ENCODE peak calls at places on chromosomes 7 and 10, in nine cellular contexts. J is HT-29; E is adrenal gland; F is fibroblast of gingiva; X is GM13977; P is COR-L47; Q is AG04450; K is stimulated activated CD4-positive, alpha-beta T cell treated with anti-CD3 and anti-CD28 coated beads, TNF-alpha, amount 100 ng/mL, for 1 hour; U is activated T-helper 1 cell treated with Interleukin-2 at 50 U/mL for 16 hours. V is an unnamed sample.

GRCh38 chr10:126171555-126171954 is 216.7 kb downstream of the ADAM12 start:
- DNase-seq in J (no peak), E (no peak), F (peak), X (no peak), P (no peak), Q (no peak), K (no peak), U (no peak), V (peak)

GRCh38 chr7:158028971-158029370 is 558.7 kb downstream of the PTPRN2 start:
- DNase-seq in J (no peak), E (no peak), F (no peak), X (no peak), P (no peak), Q (no peak), K (no peak), U (no peak), V (no peak)

GRCh38 chr7:44538093-44538797 is 2.9 kb downstream of the NPC1L1 start:
- DNase-seq in J (no peak), E (no peak), F (no peak), X (peak), P (no peak), Q (no peak), K (no peak), U (no peak), V (no peak)

GRCh38 chr10:126674741-126675515 is 4.4 kb upstream of the C10orf90 start:
- DNase-seq in J (no peak), E (no peak), F (no peak), X (no peak), P (no peak), Q (no peak), K (no peak), U (no peak), V (no peak)

GRCh38 chr7:2159176-2159520 is 73.6 kb downstream of the MAD1L1 start:
- DNase-seq in J (no peak), E (no peak), F (no peak), X (no peak), P (no peak), Q (no peak), K (no peak), U (no peak), V (no peak)

GRCh38 chr7:29485376-29486190 is 78.1 kb upstream of the PRR15 start:
- DNase-seq in J (no peak), E (no peak), F (no peak), X (no peak), P (peak), Q (no peak), K (no peak), U (no peak), V (no peak)

GRCh38 chr7:30750574-30751256 is 1.2 kb upstream of the INMT start:
- DNase-seq in J (no peak), E (peak), F (peak), X (no peak), P (no peak), Q (peak), K (no peak), U (no peak), V (peak)

GRCh38 chr7:112226701-112227276 is 20.3 kb downstream of the ZNF277 start:
- DNase-seq in J (no peak), E (no peak), F (no peak), X (no peak), P (no peak), Q (no peak), K (no peak), U (no peak), V (no peak)

GRCh38 chr7:19401461-19401860 is 256.2 kb upstream of the FERD3L start:
- DNase-seq in J (no peak), E (no peak), F (peak), X (no peak), P (no peak), Q (no peak), K (no peak), U (no peak), V (no peak)